ENCODE peak calls at places on chromosomes 13 and 19, in ten cellular contexts. M is cardiac fibroblast, N is dorsolateral prefrontal cortex, V is body of pancreas, W is GM12865, Y is adrenal gland, H is astrocyte of the spinal cord, G is AG09309, O is Peyer's patch, I is PC-3. F is an unnamed sample.

GRCh38 chr13:32153056-32153455 is 121.5 kb downstream of the FRY start:
- DNase-seq in M (peak), N (no peak), V (no peak), W (no peak), Y (no peak), H (peak), G (peak), O (no peak), I (peak), F (peak)

GRCh38 chr13:73248711-73249580 is 190.1 kb downstream of the KLF5 start:
- DNase-seq in M (peak), N (no peak), V (peak), W (no peak), Y (no peak), H (no peak), G (no peak), O (no peak), I (peak), F (no peak)

GRCh38 chr19:8185343-8186068 is 23.7 kb upstream of the CERS4 start:
- DNase-seq in M (no peak), N (no peak), V (no peak), W (no peak), Y (no peak), H (no peak), G (no peak), O (no peak), I (no peak), F (no peak)

GRCh38 chr13:43757266-43757665 is 29.5 kb downstream of the ENOX1 start:
- DNase-seq in M (no peak), N (no peak), V (no peak), W (peak), Y (no peak), H (no peak), G (no peak), O (no peak), I (no peak), F (no peak)

GRCh38 chr19:48968813-48969218 is 3.7 kb downstream of the FTL start:
- DNase-seq in M (peak), N (no peak), V (no peak), W (no peak), Y (no peak), H (no peak), G (no peak), O (no peak), I (no peak), F (peak)

GRCh38 chr19:30741539-30741938 is 369.4 kb downstream of the ZNF536 start:
- DNase-seq in M (no peak), N (no peak), V (no peak), W (no peak), Y (no peak), H (no peak), G (no peak), O (no peak), I (no peak), F (no peak)

GRCh38 chr19:38769635-38770211 is 3.6 kb downstream of the LGALS7 start:
- DNase-seq in M (peak), N (peak), V (peak), W (peak), Y (peak), H (peak), G (no peak), O (peak), I (no peak), F (peak)

GRCh38 chr13:110275931-110276552 is 30.9 kb downstream of the COL4A1 start:
- DNase-seq in M (no peak), N (no peak), V (no peak), W (no peak), Y (no peak), H (no peak), G (no peak), O (peak), I (no peak), F (no peak)

GRCh38 chr13:37769078-37769477 is 100.5 kb downstream of the TRPC4 start:
- DNase-seq in M (peak), N (no peak), V (no peak), W (no peak), Y (no peak), H (no peak), G (no peak), O (no peak), I (peak), F (no peak)
- TF ChIP-seq CTCF in M (peak), N (peak), V (peak), W (no peak), Y (no peak), H (peak), G (no peak), O (no peak), I (peak), F (peak)

DNA sequence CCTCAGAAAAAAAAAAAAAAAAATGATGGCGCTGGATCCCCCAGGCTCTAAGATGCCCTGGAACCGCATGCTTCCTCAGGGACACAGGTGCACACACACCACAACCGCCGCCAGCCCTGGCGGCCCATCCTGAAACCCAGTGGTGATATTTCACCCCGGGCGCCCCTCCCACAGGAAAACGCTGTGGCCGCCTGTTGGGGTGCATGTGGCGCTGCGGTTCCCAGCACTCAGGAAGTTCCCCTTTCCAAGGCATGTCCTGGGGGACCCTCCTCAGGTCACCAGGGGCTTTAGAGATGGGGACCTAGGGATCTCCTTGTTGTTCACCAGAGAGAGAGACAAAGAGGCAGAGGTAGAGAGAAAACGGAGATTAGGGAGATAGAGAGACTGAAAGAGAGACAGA is 2.5 kb downstream of the ADGRE2 start:
- DNase-seq in M (no peak), N (peak), V (no peak), W (peak), Y (no peak), H (no peak), G (no peak), O (peak), I (no peak), F (no peak)
- H3K4me3 ChIP-seq in M (peak), N (peak), V (no peak), W (peak), Y (no peak), H (no peak), G (peak), O (peak), I (peak), F (no peak)

GRCh38 chr19:47610902-47611301 is 2.0 kb downstream of the BICRA start:
- DNase-seq in M (no peak), N (no peak), V (no peak), W (no peak), Y (no peak), H (no peak), G (no peak), O (peak), I (no peak), F (no peak)

GRCh38 chr19:47614559-47614958 is 5.6 kb downstream of the BICRA start:
- DNase-seq in M (no peak), N (no peak), V (no peak), W (no peak), Y (no peak), H (no peak), G (no peak), O (no peak), I (no peak), F (no peak)

GRCh38 chr19:47615714-47616113 is 6.8 kb downstream of the BICRA start:
- DNase-seq in M (no peak), N (peak), V (no peak), W (no peak), Y (no peak), H (no peak), G (no peak), O (no peak), I (no peak), F (no peak)

GRCh38 chr19:47615230-47615629 is 6.3 kb downstream of the BICRA start:
- DNase-seq in M (no peak), N (no peak), V (no peak), W (peak), Y (no peak), H (no peak), G (no peak), O (no peak), I (no peak), F (no peak)

GRCh38 chr19:47613165-47614146 is 4.5 kb downstream of the BICRA start:
- DNase-seq in M (peak), N (no peak), V (no peak), W (no peak), Y (no peak), H (peak), G (no peak), O (no peak), I (no peak), F (peak)
- TF ChIP-seq CTCF in M (no peak), N (no peak), V (no peak), W (no peak), Y (no peak), H (no peak), G (no peak), O (no peak), I (no peak), F (no peak)

GRCh38 chr19:58153386-58153785 is 2.8 kb upstream of the ZNF329 start:
- DNase-seq in M (no peak), N (no peak), V (no peak), W (no peak), Y (no peak), H (no peak), G (no peak), O (no peak), I (no peak), F (no peak)
- H3K4me3 ChIP-seq in M (no peak), N (no peak), V (no peak), W (no peak), Y (no peak), H (no peak), G (no peak), O (no peak), I (no peak), F (no peak)

F was measured in fibroblast of the aortic adventitia.